ENCODE peak calls at places on chromosomes 3 and 15, in four cellular contexts. D is astrocyte, F is spleen, Q is GM20000. H is an unnamed sample.

GRCh38 chr3:164515256-164515655 is 563.0 kb downstream of the SI start:
- DNase-seq in D (no peak), F (peak; percentile 52), Q (no peak), H (peak; percentile 41)

GRCh38 chr15:39149636-39150035 is 431.2 kb upstream of the THBS1 start:
- DNase-seq in D (no peak), F (no peak), Q (no peak), H (no peak)

GRCh38 chr3:123533554-123534159 is 51.2 kb downstream of the HACD2 start:
- DNase-seq in D (no peak), F (no peak), Q (no peak), H (no peak)

GRCh38 chr15:90036806-90037509 is 35.8 kb downstream of the ZNF710 start:
- DNase-seq in D (no peak), F (peak; percentile 67), Q (no peak), H (no peak)

GRCh38 chr3:59654120-59654952 is 604.5 kb upstream of the CFAP20DC start:
- DNase-seq in D (peak; percentile 26), F (no peak), Q (no peak), H (no peak)

GRCh38 chr3:5185093-5185673 is 2.3 kb upstream of the EDEM1 start:
- DNase-seq in D (no peak), F (no peak), Q (no peak), H (no peak)

GRCh38 chr3:112074616-112075497 is 11.3 kb upstream of the C3orf52 start:
- DNase-seq in D (peak; percentile 98), F (peak; percentile 69), Q (no peak), H (peak; percentile 79)

GRCh38 chr3:115931581-115931980 is 308.3 kb downstream of the GAP43 start:
- DNase-seq in D (no peak), F (no peak), Q (no peak), H (no peak)

GRCh38 chr3:5151586-5151985 is 29.5 kb downstream of the ARL8B start:
- DNase-seq in D (no peak), F (no peak), Q (no peak), H (no peak)

GRCh38 chr3:95184038-95184437 is 1121.2 kb downstream of the NSUN3 start:
- DNase-seq in D (no peak), F (no peak), Q (no peak), H (peak; percentile 52)

GRCh38 chr15:79160211-79160610 is 69.6 kb upstream of the RASGRF1 start:
- DNase-seq in D (no peak), F (no peak), Q (no peak), H (peak; percentile 87)

GRCh38 chr15:36884404-36885335 is 215.7 kb downstream of the MEIS2 start:
- DNase-seq in D (no peak), F (no peak), Q (no peak), H (no peak)

GRCh38 chr3:45981321-45982038 is 14.1 kb downstream of the FYCO1 start:
- DNase-seq in D (peak; percentile 56), F (no peak), Q (no peak), H (no peak)

GRCh38 chr3:194714122-194714425 is 28.4 kb downstream of the FAM43A start:
- DNase-seq in D (no peak), F (no peak), Q (no peak), H (no peak)

GRCh38 chr3:194711913-194712312 is 26.2 kb downstream of the FAM43A start:
- DNase-seq in D (peak; percentile 92), F (no peak), Q (no peak), H (no peak)

GRCh38 chr3:194715022-194715800 is 29.5 kb downstream of the FAM43A start:
- DNase-seq in D (no peak), F (no peak), Q (no peak), H (no peak)

GRCh38 chr3:194714564-194714963 is 28.9 kb downstream of the FAM43A start:
- DNase-seq in D (no peak), F (no peak), Q (no peak), H (no peak)

GRCh38 chr3:194713299-194714121 is 27.8 kb downstream of the FAM43A start:
- DNase-seq in D (no peak), F (no peak), Q (no peak), H (no peak)
- TF ChIP-seq CTCF in D (no peak), F (no peak), Q (no peak), H (no peak)

DNA sequence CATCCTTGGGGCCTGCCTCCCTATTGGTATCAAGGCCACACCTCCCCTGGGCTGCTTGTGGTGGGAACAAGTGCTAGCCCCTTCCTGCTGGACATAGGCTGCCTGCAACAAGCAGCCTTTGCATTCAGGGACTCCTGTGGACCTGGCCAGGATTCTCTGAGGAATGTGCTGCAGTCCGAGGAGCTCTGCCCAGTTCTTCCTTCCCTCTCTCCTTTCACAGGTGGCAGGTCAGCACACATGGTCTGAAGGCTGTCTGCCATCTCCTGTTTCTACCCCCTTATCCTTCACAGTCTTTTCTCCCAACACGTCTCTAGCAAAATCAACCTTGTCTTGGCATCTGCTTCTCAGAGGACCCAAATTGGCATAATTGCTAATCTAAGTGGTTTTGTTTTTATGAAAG is 97.0 kb upstream of the LIPC start:
- DNase-seq in D (no peak), F (no peak), Q (no peak), H (no peak)
- TF ChIP-seq CTCF in D (no peak), F (no peak), Q (no peak), H (no peak)

DNA sequence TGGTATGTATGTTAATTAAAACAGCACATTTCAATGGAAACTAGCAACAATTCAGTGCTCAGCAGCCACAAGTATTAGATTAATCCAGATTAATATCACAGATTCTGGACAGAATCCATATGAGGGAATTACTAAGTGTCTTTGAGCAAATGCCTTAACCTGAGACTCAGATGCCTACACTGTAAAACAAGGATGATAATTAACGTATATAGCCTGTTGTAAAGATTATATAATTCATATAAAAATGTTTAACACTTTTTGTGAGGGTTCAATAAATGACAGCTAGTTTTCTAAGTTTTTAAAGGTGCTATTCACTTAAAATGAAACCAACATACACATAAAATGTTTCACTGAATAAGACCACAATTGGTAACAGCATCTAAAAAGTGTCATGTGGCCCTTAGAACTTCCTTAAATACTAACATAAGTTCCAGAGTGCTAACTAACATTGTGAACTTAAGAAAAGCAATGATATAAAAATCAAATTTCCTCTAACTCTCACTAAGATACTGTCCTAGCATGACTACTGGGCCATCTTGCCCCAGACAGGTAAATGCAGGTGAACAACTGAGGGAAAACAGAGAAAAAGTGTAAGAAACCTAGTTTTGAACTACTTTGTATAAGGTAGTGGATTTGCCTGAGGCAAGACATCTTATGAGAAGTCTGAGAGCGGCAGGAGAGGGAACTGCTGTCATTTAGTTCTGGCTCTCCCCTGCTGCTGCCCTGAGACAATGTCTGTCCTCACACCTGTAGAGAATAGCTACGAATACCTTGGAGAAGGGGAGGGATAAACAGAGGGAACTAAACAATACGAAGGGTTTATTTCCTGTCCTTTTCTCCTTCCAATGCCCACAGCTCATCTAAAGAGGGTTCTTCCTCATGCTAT is 151.3 kb downstream of the ADAM10 start:
- DNase-seq in D (no peak), F (no peak), Q (no peak), H (no peak)
- TF ChIP-seq CTCF in D (no peak), F (no peak), Q (no peak), H (no peak)

GRCh38 chr3:23183731-23184130 is 19.4 kb upstream of the UBE2E2 start:
- DNase-seq in D (peak; percentile 39), F (no peak), Q (peak; percentile 18), H (no peak)
- TF ChIP-seq CTCF in D (peak; percentile 56), F (peak; percentile 18), Q (no peak), H (peak; percentile 47)

GRCh38 chr3:13047296-13048165 is 25.7 kb downstream of the IQSEC1 start:
- DNase-seq in D (no peak), F (no peak), Q (peak; percentile 56), H (peak; percentile 59)
- TF ChIP-seq CTCF in D (no peak), F (peak; percentile 28), Q (peak; percentile 18), H (no peak)

GRCh38 chr3:126569390-126569975 is 10.8 kb upstream of the C3orf22 start:
- DNase-seq in D (no peak), F (no peak), Q (no peak), H (no peak)

GRCh38 chr3:126568776-126569342 is 10.1 kb upstream of the C3orf22 start:
- DNase-seq in D (no peak), F (no peak), Q (no peak), H (no peak)

GRCh38 chr3:126570103-126570541 is 11.4 kb upstream of the C3orf22 start:
- DNase-seq in D (no peak), F (no peak), Q (no peak), H (no peak)

GRCh38 chr3:126571078-126571477 is 12.3 kb upstream of the C3orf22 start:
- DNase-seq in D (no peak), F (no peak), Q (no peak), H (no peak)

DNA sequence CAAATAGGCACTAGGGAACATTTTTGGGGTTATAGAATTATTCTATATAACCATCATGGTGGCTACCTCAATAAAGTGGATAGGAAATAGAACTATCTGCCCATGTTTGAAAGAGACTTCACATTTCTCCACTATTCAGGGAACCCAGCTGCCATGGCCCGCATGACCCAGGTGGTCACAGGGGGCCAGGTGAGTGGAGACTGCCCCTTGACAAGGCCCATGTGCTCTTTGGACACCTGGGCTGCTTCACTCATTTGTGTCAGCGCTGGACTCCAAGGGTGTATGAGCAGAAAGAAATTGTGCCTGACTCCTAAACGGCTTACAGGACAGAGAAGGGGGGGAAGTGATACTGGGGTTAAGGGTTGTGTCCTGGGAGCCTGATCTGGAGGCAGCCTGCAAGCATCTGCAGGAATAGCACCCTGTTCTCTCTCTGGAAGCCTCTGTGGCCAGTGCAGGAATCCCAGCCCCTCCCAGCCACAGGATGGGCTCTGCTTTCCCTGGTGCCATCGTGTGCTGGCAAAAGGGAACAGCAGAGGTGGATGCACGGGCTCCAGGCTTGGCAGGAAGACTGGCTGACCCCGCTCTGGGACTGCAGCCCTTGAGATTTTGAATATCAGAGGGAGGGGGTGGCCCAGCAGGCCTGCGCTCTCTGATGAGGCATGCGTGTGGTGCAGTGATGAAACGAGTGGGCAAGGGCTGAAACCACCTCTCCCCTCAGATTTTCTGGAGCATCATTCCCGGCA is 9.1 kb upstream of the C3orf22 start:
- DNase-seq in D (no peak), F (no peak), Q (no peak), H (no peak)
- TF ChIP-seq CTCF in D (no peak), F (no peak), Q (no peak), H (no peak)

H was measured in kidney.